ENCODE peak calls at places on chromosomes 16 and 17, in eight cellular contexts. One of them, this sample, is unnamed.

GRCh38 chr17:67491678-67492019 is 114.6 kb downstream of the PITPNC1 start:
- DNase-seq in KG1: no peak
- DNase-seq in midbrain: no peak
- DNase-seq in cerebellar cortex: no peak
- DNase-seq in substantia nigra: no peak
- DNase-seq in C1 segment of cervical spinal cord: no peak
- DNase-seq in HAP-1: no peak
- DNase-seq in progenitor cell of endocrine pancreas: no peak
- DNase-seq in this sample: no peak

GRCh38 chr17:71111945-71112344 is 942.6 kb downstream of the KCNJ2 start:
- DNase-seq in KG1: no peak
- DNase-seq in midbrain: no peak
- DNase-seq in cerebellar cortex: no peak
- DNase-seq in substantia nigra: no peak
- DNase-seq in C1 segment of cervical spinal cord: no peak
- DNase-seq in HAP-1: no peak
- DNase-seq in progenitor cell of endocrine pancreas: no peak
- DNase-seq in this sample: no peak

GRCh38 chr16:50602531-50603205 is 54.5 kb downstream of the NKD1 start:
- DNase-seq in KG1: no peak
- DNase-seq in midbrain: no peak
- DNase-seq in cerebellar cortex: peak
- DNase-seq in substantia nigra: no peak
- DNase-seq in C1 segment of cervical spinal cord: no peak
- DNase-seq in HAP-1: no peak
- DNase-seq in progenitor cell of endocrine pancreas: no peak
- DNase-seq in this sample: peak

GRCh38 chr17:17504341-17505140 is 8.3 kb upstream of the RASD1 start:
- DNase-seq in KG1: no peak
- DNase-seq in midbrain: no peak
- DNase-seq in cerebellar cortex: no peak
- DNase-seq in substantia nigra: no peak
- DNase-seq in C1 segment of cervical spinal cord: no peak
- DNase-seq in HAP-1: no peak
- DNase-seq in progenitor cell of endocrine pancreas: no peak
- DNase-seq in this sample: peak

GRCh38 chr17:38507921-38508569 is 79.8 kb downstream of the ARHGAP23 start:
- DNase-seq in KG1: no peak
- DNase-seq in midbrain: no peak
- DNase-seq in cerebellar cortex: no peak
- DNase-seq in substantia nigra: no peak
- DNase-seq in C1 segment of cervical spinal cord: no peak
- DNase-seq in HAP-1: no peak
- DNase-seq in progenitor cell of endocrine pancreas: no peak
- DNase-seq in this sample: no peak

GRCh38 chr16:1287982-1288670 is 21.3 kb upstream of the UBE2I start:
- DNase-seq in KG1: no peak
- DNase-seq in midbrain: no peak
- DNase-seq in cerebellar cortex: no peak
- DNase-seq in substantia nigra: no peak
- DNase-seq in C1 segment of cervical spinal cord: no peak
- DNase-seq in HAP-1: no peak
- DNase-seq in progenitor cell of endocrine pancreas: no peak
- DNase-seq in this sample: no peak

GRCh38 chr17:10201680-10202079 is 3.3 kb upstream of the GAS7 start:
- DNase-seq in KG1: no peak
- DNase-seq in midbrain: no peak
- DNase-seq in cerebellar cortex: no peak
- DNase-seq in substantia nigra: no peak
- DNase-seq in C1 segment of cervical spinal cord: no peak
- DNase-seq in HAP-1: no peak
- DNase-seq in progenitor cell of endocrine pancreas: no peak
- DNase-seq in this sample: no peak

GRCh38 chr16:80107900-80108299 is 432.9 kb upstream of the DYNLRB2 start:
- DNase-seq in KG1: no peak
- DNase-seq in midbrain: no peak
- DNase-seq in cerebellar cortex: no peak
- DNase-seq in substantia nigra: no peak
- DNase-seq in C1 segment of cervical spinal cord: no peak
- DNase-seq in HAP-1: no peak
- DNase-seq in progenitor cell of endocrine pancreas: no peak
- DNase-seq in this sample: no peak

GRCh38 chr17:32827227-32827626 is 49.7 kb downstream of the MYO1D start:
- DNase-seq in KG1: no peak
- DNase-seq in midbrain: no peak
- DNase-seq in cerebellar cortex: peak
- DNase-seq in substantia nigra: no peak
- DNase-seq in C1 segment of cervical spinal cord: no peak
- DNase-seq in HAP-1: no peak
- DNase-seq in progenitor cell of endocrine pancreas: no peak
- DNase-seq in this sample: no peak

GRCh38 chr17:41340934-41341861 is 9.4 kb downstream of the KRT33A start:
- DNase-seq in KG1: no peak
- DNase-seq in midbrain: no peak
- DNase-seq in cerebellar cortex: no peak
- DNase-seq in substantia nigra: no peak
- DNase-seq in C1 segment of cervical spinal cord: no peak
- DNase-seq in HAP-1: no peak
- DNase-seq in progenitor cell of endocrine pancreas: no peak
- DNase-seq in this sample: no peak

This sample was measured in aorta.